ENCODE peak calls at places on chromosomes 5 and 9, in six cellular contexts. One of them, this sample, is unnamed.
A peak's percentile ranks its signal among the peaks of the same experiment; 100 is the strongest.

GRCh38 chr9:129140397-129141065 is 29.3 kb downstream of the PTPA start:
- DNase-seq in OCI-LY7: peak; percentile 42
- DNase-seq in MM.1S: peak; percentile 22
- DNase-seq in PC-3: peak; percentile 49
- DNase-seq in neural progenitor cell: peak; percentile 58
- DNase-seq in SK-N-SH: peak; percentile 68
- DNase-seq in this sample: peak; percentile 78

GRCh38 chr5:78003442-78003841 is 227.3 kb upstream of the TBCA start:
- DNase-seq in neural progenitor cell: no peak
- DNase-seq in OCI-LY7: no peak
- DNase-seq in MM.1S: no peak
- DNase-seq in SK-N-SH: no peak
- DNase-seq in PC-3: no peak
- DNase-seq in this sample: no peak

GRCh38 chr9:94916956-94917355 is 190.5 kb downstream of the AOPEP start:
- DNase-seq in neural progenitor cell: no peak
- DNase-seq in PC-3: peak; percentile 73
- DNase-seq in MM.1S: peak; percentile 46
- DNase-seq in OCI-LY7: no peak
- DNase-seq in SK-N-SH: no peak
- DNase-seq in this sample: no peak

GRCh38 chr9:129237195-129237611 is 59.1 kb upstream of the IER5L start:
- DNase-seq in SK-N-SH: no peak
- DNase-seq in OCI-LY7: peak; percentile 41
- DNase-seq in PC-3: peak; percentile 54
- DNase-seq in neural progenitor cell: no peak
- DNase-seq in MM.1S: no peak
- DNase-seq in this sample: peak; percentile 76

GRCh38 chr5:143315929-143316328 is 87.6 kb downstream of the NR3C1 start:
- DNase-seq in PC-3: no peak
- DNase-seq in neural progenitor cell: peak; percentile 22
- DNase-seq in MM.1S: no peak
- DNase-seq in SK-N-SH: no peak
- DNase-seq in OCI-LY7: no peak
- DNase-seq in this sample: peak; percentile 43

GRCh38 chr5:143229896-143230675 is 173.4 kb downstream of the NR3C1 start:
- DNase-seq in neural progenitor cell: peak; percentile 9
- DNase-seq in MM.1S: peak; percentile 92
- DNase-seq in SK-N-SH: no peak
- DNase-seq in OCI-LY7: peak; percentile 83
- DNase-seq in PC-3: no peak
- DNase-seq in this sample: peak; percentile 74

GRCh38 chr5:31806566-31806965 is 167.6 kb downstream of the PDZD2 start:
- DNase-seq in SK-N-SH: no peak
- DNase-seq in PC-3: no peak
- DNase-seq in neural progenitor cell: no peak
- DNase-seq in MM.1S: no peak
- DNase-seq in OCI-LY7: no peak
- DNase-seq in this sample: peak; percentile 18

GRCh38 chr5:180718810-180719453 is 20.9 kb downstream of the OR2Y1 start:
- DNase-seq in SK-N-SH: peak; percentile 16
- DNase-seq in MM.1S: peak; percentile 74
- DNase-seq in neural progenitor cell: peak; percentile 65
- DNase-seq in OCI-LY7: peak; percentile 44
- DNase-seq in PC-3: peak; percentile 86
- DNase-seq in this sample: peak; percentile 54

GRCh38 chr5:173673295-173674170 is 57.1 kb upstream of the BOD1 start:
- DNase-seq in neural progenitor cell: peak; percentile 15
- DNase-seq in PC-3: no peak
- DNase-seq in MM.1S: no peak
- DNase-seq in OCI-LY7: peak; percentile 85
- DNase-seq in SK-N-SH: no peak
- DNase-seq in this sample: no peak

GRCh38 chr9:84323777-84324317 is 16.7 kb downstream of the SLC28A3 start:
- DNase-seq in PC-3: no peak
- DNase-seq in neural progenitor cell: no peak
- DNase-seq in OCI-LY7: no peak
- DNase-seq in MM.1S: no peak
- DNase-seq in SK-N-SH: no peak
- DNase-seq in this sample: no peak

GRCh38 chr9:12351293-12351852 is 341.8 kb upstream of the TYRP1 start:
- DNase-seq in MM.1S: no peak
- DNase-seq in neural progenitor cell: no peak
- DNase-seq in OCI-LY7: no peak
- DNase-seq in SK-N-SH: no peak
- DNase-seq in PC-3: no peak
- DNase-seq in this sample: no peak

GRCh38 chr5:140039561-140039960 is 3.5 kb downstream of the NRG2 start:
- DNase-seq in OCI-LY7: no peak
- DNase-seq in PC-3: no peak
- DNase-seq in neural progenitor cell: no peak
- DNase-seq in MM.1S: peak; percentile 40
- DNase-seq in SK-N-SH: no peak
- DNase-seq in this sample: peak; percentile 13

GRCh38 chr5:132591140-132591539 is 34.4 kb downstream of the RAD50 start:
- DNase-seq in SK-N-SH: peak; percentile 4
- DNase-seq in neural progenitor cell: no peak
- DNase-seq in OCI-LY7: no peak
- DNase-seq in PC-3: peak; percentile 33
- DNase-seq in MM.1S: no peak
- DNase-seq in this sample: peak; percentile 19

GRCh38 chr5:97142521-97143254 is at the start of gene LIX1:
- DNase-seq in neural progenitor cell: peak; percentile 97
- DNase-seq in OCI-LY7: peak; percentile 75
- DNase-seq in SK-N-SH: peak; percentile 68
- DNase-seq in MM.1S: peak; percentile 30
- DNase-seq in PC-3: peak; percentile 63
- DNase-seq in this sample: peak; percentile 65

GRCh38 chr9:91536211-91536691 is 112.6 kb upstream of the NFIL3 start:
- DNase-seq in neural progenitor cell: no peak
- DNase-seq in PC-3: peak; percentile 90
- DNase-seq in MM.1S: no peak
- DNase-seq in OCI-LY7: no peak
- DNase-seq in SK-N-SH: no peak
- DNase-seq in this sample: peak; percentile 90

GRCh38 chr9:36584626-36585460 is 12.1 kb downstream of the MELK start:
- DNase-seq in SK-N-SH: no peak
- DNase-seq in OCI-LY7: no peak
- DNase-seq in MM.1S: no peak
- DNase-seq in neural progenitor cell: no peak
- DNase-seq in PC-3: peak; percentile 56
- DNase-seq in this sample: peak; percentile 85

GRCh38 chr9:35510745-35511428 is 21.0 kb downstream of the RUSC2 start:
- DNase-seq in OCI-LY7: no peak
- DNase-seq in SK-N-SH: no peak
- DNase-seq in MM.1S: no peak
- DNase-seq in PC-3: peak; percentile 90
- DNase-seq in neural progenitor cell: no peak
- DNase-seq in this sample: peak; percentile 93

GRCh38 chr5:124798890-124799289 is 52.5 kb upstream of the ZNF608 start:
- DNase-seq in MM.1S: no peak
- DNase-seq in OCI-LY7: no peak
- DNase-seq in neural progenitor cell: no peak
- DNase-seq in SK-N-SH: no peak
- DNase-seq in PC-3: no peak
- DNase-seq in this sample: no peak

GRCh38 chr9:134066923-134067851 is 639 bp downstream of the BRD3 start:
- DNase-seq in SK-N-SH: peak; percentile 81
- DNase-seq in MM.1S: peak; percentile 17
- DNase-seq in OCI-LY7: peak; percentile 47
- DNase-seq in PC-3: no peak
- DNase-seq in neural progenitor cell: peak; percentile 85
- DNase-seq in this sample: peak; percentile 60

DNA sequence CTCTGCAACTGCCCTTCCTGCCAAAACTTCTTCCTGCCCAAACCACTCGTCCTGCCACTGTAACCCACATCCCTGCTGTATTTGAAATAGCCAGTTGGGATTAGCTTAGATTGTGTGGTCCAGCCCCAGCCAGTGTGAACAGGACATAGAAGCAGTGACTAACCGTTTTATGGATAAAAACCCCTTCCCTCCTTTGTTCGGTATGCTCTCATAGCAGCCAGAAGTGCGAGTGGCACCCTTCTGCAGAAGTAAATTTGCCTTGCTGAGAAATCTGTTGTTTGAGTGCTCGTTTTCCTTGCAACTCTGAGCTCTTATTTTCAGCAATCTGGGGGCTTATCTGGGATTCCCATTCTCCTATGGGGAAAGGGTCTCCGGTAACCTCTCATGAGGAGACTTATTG is 470.0 kb downstream of the PRDM9 start:
- DNase-seq in SK-N-SH: no peak
- DNase-seq in neural progenitor cell: no peak
- DNase-seq in MM.1S: no peak
- DNase-seq in OCI-LY7: no peak
- DNase-seq in PC-3: no peak
- DNase-seq in this sample: no peak
- H3K4me3 ChIP-seq in SK-N-SH: no peak overlapping the region
- H3K4me3 ChIP-seq in neural progenitor cell: no peak overlapping the region
- H3K4me3 ChIP-seq in MM.1S: no peak overlapping the region
- H3K4me3 ChIP-seq in OCI-LY7: no peak overlapping the region
- H3K4me3 ChIP-seq in PC-3: no peak overlapping the region
- H3K4me3 ChIP-seq in this sample: no peak overlapping the region

GRCh38 chr9:114906922-114907571 is 23.3 kb downstream of the TNFSF8 start:
- DNase-seq in neural progenitor cell: peak; percentile 74
- DNase-seq in PC-3: peak; percentile 58
- DNase-seq in SK-N-SH: peak; percentile 45
- DNase-seq in OCI-LY7: no peak
- DNase-seq in MM.1S: peak; percentile 55
- DNase-seq in this sample: peak; percentile 72
- TF ChIP-seq EZH2phosphoT487 in neural progenitor cell: no peak
- TF ChIP-seq EZH2phosphoT487 in PC-3: no peak
- TF ChIP-seq EZH2phosphoT487 in SK-N-SH: no peak
- TF ChIP-seq EZH2phosphoT487 in OCI-LY7: no peak
- TF ChIP-seq EZH2phosphoT487 in MM.1S: no peak
- TF ChIP-seq EZH2phosphoT487 in this sample: no peak

DNA sequence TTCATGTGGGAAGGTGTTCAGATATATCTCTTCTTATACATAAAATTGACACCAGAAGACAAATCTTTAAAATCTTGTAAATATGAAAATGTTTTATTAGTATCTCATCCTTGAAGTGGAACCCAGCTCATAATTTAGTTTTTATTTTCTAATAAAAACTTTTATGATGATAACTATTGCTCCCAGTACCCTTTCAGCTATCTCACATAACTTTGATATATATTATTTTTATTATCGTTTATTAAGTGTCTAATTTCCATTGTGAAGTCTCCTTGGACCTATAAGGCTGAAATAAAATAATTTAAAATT is 16.0 kb downstream of the PCDHB15 start:
- DNase-seq in neural progenitor cell: no peak
- DNase-seq in OCI-LY7: no peak
- DNase-seq in PC-3: no peak
- DNase-seq in MM.1S: no peak
- DNase-seq in SK-N-SH: no peak
- DNase-seq in this sample: no peak
- H3K9me3 ChIP-seq in neural progenitor cell: peaks cover 59% of the 10 kb centered on the region
- H3K9me3 ChIP-seq in OCI-LY7: peaks cover 34% of the 10 kb centered on the region
- H3K9me3 ChIP-seq in PC-3: peaks cover 29% of the 10 kb centered on the region
- H3K9me3 ChIP-seq in MM.1S: peaks cover 4% of the 10 kb centered on the region
- H3K9me3 ChIP-seq in SK-N-SH: peaks cover 57% of the 10 kb centered on the region
- H3K9me3 ChIP-seq in this sample: peaks cover 20% of the 10 kb centered on the region

GRCh38 chr5:171867786-171868185 is 82.2 kb downstream of the SMIM23 start:
- DNase-seq in neural progenitor cell: no peak
- DNase-seq in MM.1S: no peak
- DNase-seq in PC-3: no peak
- DNase-seq in OCI-LY7: no peak
- DNase-seq in SK-N-SH: no peak
- DNase-seq in this sample: peak; percentile 79

GRCh38 chr5:171874210-171874609 is 88.6 kb downstream of the SMIM23 start:
- DNase-seq in neural progenitor cell: no peak
- DNase-seq in OCI-LY7: no peak
- DNase-seq in SK-N-SH: no peak
- DNase-seq in MM.1S: no peak
- DNase-seq in PC-3: no peak
- DNase-seq in this sample: peak; percentile 63

GRCh38 chr5:171868236-171868635 is 82.6 kb downstream of the SMIM23 start:
- DNase-seq in PC-3: no peak
- DNase-seq in OCI-LY7: no peak
- DNase-seq in MM.1S: no peak
- DNase-seq in neural progenitor cell: no peak
- DNase-seq in SK-N-SH: no peak
- DNase-seq in this sample: peak; percentile 28

GRCh38 chr5:171872666-171873065 is 87.0 kb downstream of the SMIM23 start:
- DNase-seq in PC-3: no peak
- DNase-seq in neural progenitor cell: no peak
- DNase-seq in SK-N-SH: no peak
- DNase-seq in MM.1S: no peak
- DNase-seq in OCI-LY7: no peak
- DNase-seq in this sample: peak; percentile 32

GRCh38 chr5:171869956-171870355 is 84.3 kb downstream of the SMIM23 start:
- DNase-seq in MM.1S: no peak
- DNase-seq in PC-3: no peak
- DNase-seq in OCI-LY7: no peak
- DNase-seq in SK-N-SH: no peak
- DNase-seq in neural progenitor cell: no peak
- DNase-seq in this sample: no peak
- H3K4me3 ChIP-seq in MM.1S: no peak overlapping the region
- H3K4me3 ChIP-seq in PC-3: no peak overlapping the region
- H3K4me3 ChIP-seq in OCI-LY7: no peak overlapping the region
- H3K4me3 ChIP-seq in SK-N-SH: no peak overlapping the region
- H3K4me3 ChIP-seq in neural progenitor cell: no peak overlapping the region
- H3K4me3 ChIP-seq in this sample: no peak overlapping the region

This sample was measured in GM23248.